ENCODE peak calls at places on chromosomes 5 and 9, in eight cellular contexts. K, B, X, H, L, R, Y and S are unnamed samples.

GRCh38 chr5:138964547-138965174 is 89.5 kb upstream of the LRRTM2 start:
- DNase-seq in K (no peak), B (no peak), X (no peak), H (no peak), L (no peak), R (no peak), Y (no peak), S (no peak)

GRCh38 chr5:40452874-40453624 is 226.7 kb upstream of the PTGER4 start:
- DNase-seq in K (no peak), B (no peak), X (no peak), H (no peak), L (no peak), R (no peak), Y (no peak), S (no peak)

GRCh38 chr5:62299097-62299496 is 6.9 kb upstream of the KIF2A start:
- DNase-seq in K (no peak), B (no peak), X (no peak), H (no peak), L (no peak), R (no peak), Y (no peak), S (no peak)

GRCh38 chr5:149857499-149857898 is 87.1 kb downstream of the PDE6A start:
- DNase-seq in K (peak; percentile 29), B (no peak), X (no peak), H (peak; percentile 95), L (peak; percentile 58), R (no peak), Y (no peak), S (peak; percentile 80)

GRCh38 chr5:34534237-34535108 is 121.7 kb upstream of the RAI14 start:
- DNase-seq in K (no peak), B (peak; percentile 97), X (no peak), H (no peak), L (no peak), R (no peak), Y (peak; percentile 14), S (no peak)

GRCh38 chr9:137170486-137171148 is 766 bp upstream of the LRRC26 start:
- DNase-seq in K (no peak), B (no peak), X (no peak), H (no peak), L (no peak), R (no peak), Y (no peak), S (no peak)

GRCh38 chr9:122807271-122807900 is 7.5 kb downstream of the OR1K1 start:
- DNase-seq in K (no peak), B (peak; percentile 42), X (no peak), H (no peak), L (no peak), R (no peak), Y (no peak), S (no peak)

GRCh38 chr9:89702401-89702800 is 97.6 kb downstream of the GADD45G start:
- DNase-seq in K (no peak), B (no peak), X (no peak), H (no peak), L (no peak), R (no peak), Y (no peak), S (no peak)

GRCh38 chr5:102858221-102858620 is 103.1 kb downstream of the PAM start:
- DNase-seq in K (no peak), B (no peak), X (no peak), H (no peak), L (peak; percentile 24), R (no peak), Y (no peak), S (no peak)

GRCh38 chr9:104078596-104078995 is 15.5 kb upstream of the SMC2 start:
- DNase-seq in K (no peak), B (no peak), X (no peak), H (no peak), L (no peak), R (no peak), Y (no peak), S (no peak)

GRCh38 chr9:33320568-33321261 is 30.4 kb downstream of the NFX1 start:
- DNase-seq in K (no peak), B (peak; percentile 98), X (no peak), H (no peak), L (peak; percentile 81), R (no peak), Y (no peak), S (no peak)

GRCh38 chr5:32297181-32298055 is 15.3 kb downstream of the MTMR12 start:
- DNase-seq in K (no peak), B (peak; percentile 19), X (no peak), H (no peak), L (no peak), R (no peak), Y (no peak), S (no peak)

GRCh38 chr9:131738293-131738692 is 1.6 kb downstream of the RAPGEF1 start:
- DNase-seq in K (no peak), B (no peak), X (no peak), H (no peak), L (no peak), R (no peak), Y (no peak), S (no peak)

GRCh38 chr9:33924978-33925797 is 108.2 kb downstream of the UBE2R2 start:
- DNase-seq in K (no peak), B (peak; percentile 54), X (peak; percentile 16), H (no peak), L (peak; percentile 63), R (no peak), Y (peak; percentile 52), S (no peak)

GRCh38 chr9:107462691-107463090 is 26.9 kb downstream of the KLF4 start:
- DNase-seq in K (no peak), B (no peak), X (no peak), H (no peak), L (no peak), R (no peak), Y (no peak), S (no peak)

GRCh38 chr5:107248065-107248695 is 422.6 kb downstream of the EFNA5 start:
- DNase-seq in K (peak; percentile 16), B (peak; percentile 29), X (peak; percentile 53), H (no peak), L (peak; percentile 66), R (no peak), Y (no peak), S (no peak)

GRCh38 chr9:101457003-101457402 is 21.4 kb upstream of the ALDOB start:
- DNase-seq in K (no peak), B (no peak), X (no peak), H (no peak), L (no peak), R (no peak), Y (no peak), S (no peak)

GRCh38 chr9:96020822-96021615 is 145.5 kb downstream of the ERCC6L2 start:
- DNase-seq in K (no peak), B (no peak), X (no peak), H (no peak), L (no peak), R (no peak), Y (no peak), S (no peak)

GRCh38 chr5:56037531-56038010 is 42.8 kb upstream of the IL6ST start:
- DNase-seq in K (no peak), B (no peak), X (no peak), H (no peak), L (no peak), R (no peak), Y (no peak), S (no peak)

GRCh38 chr5:100803391-100803790 is 99.7 kb downstream of the ST8SIA4 start:
- DNase-seq in K (no peak), B (peak; percentile 44), X (no peak), H (no peak), L (no peak), R (no peak), Y (no peak), S (no peak)

GRCh38 chr9:129100383-129101169 is 10.0 kb downstream of the CRAT start:
- DNase-seq in K (no peak), B (no peak), X (no peak), H (no peak), L (no peak), R (no peak), Y (no peak), S (no peak)

GRCh38 chr9:132006657-132007370 is 72.9 kb downstream of the MED27 start:
- DNase-seq in K (no peak), B (peak; percentile 72), X (no peak), H (no peak), L (no peak), R (no peak), Y (peak; percentile 22), S (no peak)

GRCh38 chr9:109095321-109095720 is 24.4 kb downstream of the TMEM245 start:
- DNase-seq in K (no peak), B (no peak), X (no peak), H (no peak), L (no peak), R (no peak), Y (no peak), S (no peak)

GRCh38 chr9:36400332-36401178 is 486 bp upstream of the RNF38 start:
- DNase-seq in K (peak; percentile 86), B (peak; percentile 75), X (peak; percentile 57), H (peak; percentile 93), L (peak; percentile 92), R (peak; percentile 61), Y (peak; percentile 86), S (peak; percentile 86)
- TF ChIP-seq POLR2A in K (peak; percentile 74), B (no peak), X (peak; percentile 29), H (no peak), L (peak; percentile 69), R (peak; percentile 6), Y (peak; percentile 72), S (no peak)

DNA sequence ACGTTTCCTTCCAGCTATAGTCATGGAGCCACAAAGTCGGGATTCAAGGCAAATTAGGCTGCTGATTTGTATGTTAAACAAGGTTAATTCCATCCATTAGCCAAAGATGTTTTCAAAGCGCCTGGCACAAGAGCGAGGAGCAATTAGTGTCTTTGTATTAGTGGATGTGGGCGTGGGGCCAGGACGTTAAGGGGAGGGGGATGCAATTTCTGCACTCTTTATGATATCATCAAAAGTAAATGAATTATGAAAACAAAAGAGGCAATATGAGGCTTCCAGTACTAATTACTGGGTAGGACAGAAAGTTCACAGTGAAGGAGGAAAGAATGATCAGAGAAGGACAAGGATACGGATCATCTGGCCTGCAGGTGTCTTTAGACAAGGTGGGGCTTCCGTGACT is 230.8 kb upstream of the MSX2 start:
- DNase-seq in K (no peak), B (no peak), X (no peak), H (no peak), L (no peak), R (no peak), Y (no peak), S (no peak)
- TF ChIP-seq POLR2A in K (no peak), B (no peak), X (no peak), H (no peak), L (no peak), R (no peak), Y (no peak), S (no peak)

DNA sequence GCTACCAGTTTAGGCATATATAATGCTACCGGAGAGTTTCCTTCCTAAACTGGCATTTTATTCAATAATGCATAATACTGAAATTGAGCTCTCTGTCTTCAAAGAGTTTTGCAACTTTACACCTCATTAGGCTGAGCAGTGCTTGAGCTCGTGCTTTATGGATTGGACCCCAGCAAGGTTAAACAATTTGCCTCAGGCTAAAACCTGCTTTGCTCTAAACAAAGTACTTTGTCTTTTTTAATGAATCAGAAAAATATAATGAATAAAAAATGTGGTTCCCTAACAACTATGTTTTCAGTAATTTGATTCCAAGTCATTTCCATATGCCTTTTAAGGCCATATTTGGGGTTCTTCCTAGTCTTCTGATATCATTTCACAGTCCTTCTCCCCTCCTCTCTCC is 20.1 kb downstream of the ZNF366 start:
- DNase-seq in K (no peak), B (no peak), X (no peak), H (no peak), L (no peak), R (no peak), Y (no peak), S (no peak)
- TF ChIP-seq POLR2A in K (no peak), B (no peak), X (no peak), H (no peak), L (no peak), R (no peak), Y (no peak), S (no peak)

GRCh38 chr5:177332896-177333260 is 18.6 kb downstream of the LMAN2 start:
- DNase-seq in K (no peak), B (no peak), X (no peak), H (no peak), L (no peak), R (no peak), Y (no peak), S (no peak)
- TF ChIP-seq POLR2A in K (no peak), B (no peak), X (no peak), H (no peak), L (no peak), R (no peak), Y (no peak), S (no peak)